ENCODE peak calls at places on chromosomes 2 and 18, in eight cellular contexts. P is HCT116, Z is AG04450, N is mammary epithelial cell, W is heart left ventricle, L is body of pancreas, Q is right cardiac atrium, V is heart right ventricle. K is an unnamed sample. For H3K9me3, the result is how much of the 10 kb centered on the place peaks cover.

GRCh38 chr18:46152808-46153617 is 48.8 kb downstream of the HAUS1 start:
- DNase-seq in P (no peak), Z (no peak), N (peak), W (no peak), L (no peak), Q (no peak), V (no peak), K (peak)

GRCh38 chr2:10166489-10167295 is 44.2 kb downstream of the RRM2 start:
- DNase-seq in P (no peak), Z (no peak), N (no peak), W (no peak), L (no peak), Q (no peak), V (no peak), K (no peak)

GRCh38 chr2:198362777-198363176 is 558.4 kb downstream of the PLCL1 start:
- DNase-seq in P (no peak), Z (no peak), N (no peak), W (no peak), L (no peak), Q (no peak), V (no peak), K (no peak)

GRCh38 chr2:234211797-234212196 is 161.3 kb downstream of the SPP2 start:
- DNase-seq in P (no peak), Z (no peak), N (no peak), W (no peak), L (no peak), Q (no peak), V (no peak), K (no peak)

GRCh38 chr2:38142627-38143026 is 66.7 kb upstream of the CYP1B1 start:
- DNase-seq in P (no peak), Z (no peak), N (no peak), W (no peak), L (no peak), Q (no peak), V (no peak), K (no peak)

GRCh38 chr2:222733846-222734689 is 62.6 kb downstream of the MOGAT1 start:
- DNase-seq in P (no peak), Z (no peak), N (peak), W (peak), L (no peak), Q (peak), V (no peak), K (no peak)

GRCh38 chr2:150013011-150013410 is 425.4 kb upstream of the MMADHC start:
- DNase-seq in P (no peak), Z (no peak), N (no peak), W (no peak), L (no peak), Q (no peak), V (peak), K (no peak)

GRCh38 chr18:36534154-36534688 is 236.7 kb downstream of the FHOD3 start:
- DNase-seq in P (no peak), Z (no peak), N (peak), W (no peak), L (no peak), Q (no peak), V (no peak), K (no peak)

GRCh38 chr2:118492335-118492734 is 355.1 kb downstream of the EN1 start:
- DNase-seq in P (peak), Z (no peak), N (peak), W (no peak), L (no peak), Q (no peak), V (no peak), K (no peak)

GRCh38 chr2:132798334-132798733 is 128.3 kb upstream of the LYPD1 start:
- DNase-seq in P (no peak), Z (no peak), N (no peak), W (no peak), L (no peak), Q (no peak), V (no peak), K (no peak)

GRCh38 chr2:11159574-11160170 is 4.4 kb downstream of the SLC66A3 start:
- DNase-seq in P (no peak), Z (no peak), N (no peak), W (no peak), L (no peak), Q (no peak), V (no peak), K (peak)

GRCh38 chr18:2441544-2441943 is 129.8 kb downstream of the METTL4 start:
- DNase-seq in P (no peak), Z (no peak), N (no peak), W (no peak), L (no peak), Q (no peak), V (no peak), K (no peak)
- H3K9me3 ChIP-seq in P (under half), Z (under half), N (under half), W (under half), L (under half), Q (under half), V (under half), K (under half)

DNA sequence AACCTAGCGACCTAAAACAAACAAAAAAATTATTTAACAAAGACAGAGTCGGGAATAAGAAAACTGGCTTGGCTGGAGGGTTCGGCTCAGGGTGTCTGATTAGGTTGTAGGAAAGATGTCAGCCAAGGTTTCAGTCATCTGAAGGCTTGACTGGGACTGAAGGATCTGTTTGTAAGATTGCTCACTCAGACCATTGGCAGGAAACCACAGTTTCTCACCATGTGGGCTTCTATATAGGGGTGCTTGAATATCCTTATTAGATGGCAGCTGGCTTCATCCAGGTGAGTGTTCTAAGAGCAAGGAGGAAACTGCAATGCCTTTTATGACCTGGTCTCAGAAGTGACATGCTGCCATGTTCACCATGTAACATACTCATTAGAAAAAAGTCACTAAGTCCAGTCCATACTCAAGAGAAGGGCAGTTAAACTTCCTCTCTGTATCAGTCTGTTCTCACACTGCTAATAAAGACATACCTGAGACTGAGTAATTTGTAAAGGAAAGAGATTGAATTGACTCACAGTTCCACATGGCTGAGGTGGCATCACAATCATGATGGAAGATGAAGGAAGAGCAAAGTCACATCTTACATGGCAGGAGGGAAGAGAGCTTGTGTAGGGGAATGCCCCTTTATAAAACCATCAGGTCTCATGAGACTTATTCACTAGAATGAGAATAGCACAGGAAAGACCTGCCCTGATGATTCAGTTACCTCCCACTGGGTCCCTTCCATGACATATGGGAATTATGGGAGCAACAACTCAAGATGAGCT is 1.2 kb upstream of the IL36B start:
- DNase-seq in P (no peak), Z (no peak), N (peak), W (no peak), L (no peak), Q (no peak), V (no peak), K (no peak)
- H3K9me3 ChIP-seq in P (under half), Z (under half), N (under half), W (under half), L (under half), Q (under half), V (under half), K (under half)

GRCh38 chr18:54551590-54551989 is 39.5 kb upstream of the DYNAP start:
- DNase-seq in P (no peak), Z (no peak), N (no peak), W (no peak), L (no peak), Q (no peak), V (no peak), K (no peak)
- H3K9me3 ChIP-seq in P (under half), Z (under half), N (under half), W (under half), L (under half), Q (under half), V (under half), K (under half)

GRCh38 chr2:95059656-95060370 is 34.3 kb downstream of the MAL start:
- DNase-seq in P (no peak), Z (no peak), N (no peak), W (peak), L (no peak), Q (no peak), V (no peak), K (no peak)
- H3K9me3 ChIP-seq in P (under half), Z (under half), N (under half), W (under half), L (under half), Q (under half), V (under half), K (under half)

GRCh38 chr18:14914126-14914525 is 166.2 kb downstream of the ANKRD30B start:
- DNase-seq in P (no peak), Z (no peak), N (peak), W (no peak), L (no peak), Q (no peak), V (no peak), K (no peak)
- H3K9me3 ChIP-seq in P (under half), Z (under half), N (under half), W (under half), L (under half), Q (under half), V (under half), K (under half)

GRCh38 chr2:82043867-82044266 is 1739.3 kb upstream of the LRRTM1 start:
- DNase-seq in P (no peak), Z (no peak), N (no peak), W (no peak), L (no peak), Q (no peak), V (no peak), K (no peak)
- H3K9me3 ChIP-seq in P (under half), Z (under half), N (under half), W (under half), L (under half), Q (under half), V (under half), K (under half)